ENCODE peak calls at places on chromosome 3, in four cellular contexts. One of them, this sample, is unnamed.
A peak's percentile ranks its signal among the peaks of the same experiment; 100 is the strongest.

GRCh38 chr3:45647148-45647619 is 42.0 kb upstream of the SACM1L start:
- DNase-seq in endothelial cell of umbilical vein: peak; percentile 92
- DNase-seq in tibial nerve: peak; percentile 45
- DNase-seq in kidney: no peak
- DNase-seq in this sample: no peak

GRCh38 chr3:66152336-66152735 is 68.5 kb upstream of the SLC25A26 start:
- DNase-seq in endothelial cell of umbilical vein: no peak
- DNase-seq in tibial nerve: no peak
- DNase-seq in kidney: no peak
- DNase-seq in this sample: no peak

GRCh38 chr3:160665784-160666526 is 11.0 kb upstream of the ARL14 start:
- DNase-seq in endothelial cell of umbilical vein: peak; percentile 21
- DNase-seq in tibial nerve: no peak
- DNase-seq in kidney: no peak
- DNase-seq in this sample: no peak

GRCh38 chr3:40752492-40752891 is 227.7 kb downstream of the ZNF621 start:
- DNase-seq in endothelial cell of umbilical vein: no peak
- DNase-seq in tibial nerve: no peak
- DNase-seq in kidney: no peak
- DNase-seq in this sample: no peak

GRCh38 chr3:157122116-157122515 is 37.8 kb downstream of the CCNL1 start:
- DNase-seq in endothelial cell of umbilical vein: peak; percentile 43
- DNase-seq in tibial nerve: no peak
- DNase-seq in kidney: no peak
- DNase-seq in this sample: no peak

GRCh38 chr3:105647047-105647446 is 221.8 kb downstream of the CBLB start:
- DNase-seq in endothelial cell of umbilical vein: peak; percentile 48
- DNase-seq in tibial nerve: no peak
- DNase-seq in kidney: no peak
- DNase-seq in this sample: no peak

GRCh38 chr3:11335056-11335608 is 62.9 kb downstream of the ATG7 start:
- DNase-seq in endothelial cell of umbilical vein: peak; percentile 81
- DNase-seq in tibial nerve: peak; percentile 77
- DNase-seq in kidney: no peak
- DNase-seq in this sample: peak; percentile 56

GRCh38 chr3:39434574-39434973 is 28.1 kb downstream of the RPSA start:
- DNase-seq in endothelial cell of umbilical vein: no peak
- DNase-seq in tibial nerve: no peak
- DNase-seq in kidney: no peak
- DNase-seq in this sample: no peak

GRCh38 chr3:19765954-19766353 is 168.1 kb downstream of the EFHB start:
- DNase-seq in endothelial cell of umbilical vein: no peak
- DNase-seq in tibial nerve: no peak
- DNase-seq in kidney: no peak
- DNase-seq in this sample: no peak

GRCh38 chr3:30443756-30444673 is 162.4 kb upstream of the TGFBR2 start:
- DNase-seq in endothelial cell of umbilical vein: peak; percentile 31
- DNase-seq in tibial nerve: no peak
- DNase-seq in kidney: no peak
- DNase-seq in this sample: no peak

GRCh38 chr3:46607603-46608028 is 4.7 kb upstream of the FAM240A start:
- DNase-seq in endothelial cell of umbilical vein: no peak
- DNase-seq in tibial nerve: peak; percentile 23
- DNase-seq in kidney: no peak
- DNase-seq in this sample: no peak

GRCh38 chr3:16178628-16178988 is 4.1 kb downstream of the GALNT15 start:
- DNase-seq in endothelial cell of umbilical vein: no peak
- DNase-seq in tibial nerve: no peak
- DNase-seq in kidney: no peak
- DNase-seq in this sample: no peak
- H3K27ac ChIP-seq in endothelial cell of umbilical vein: no peak overlapping the region
- H3K27ac ChIP-seq in tibial nerve: no peak overlapping the region
- H3K27ac ChIP-seq in kidney: no peak overlapping the region
- H3K27ac ChIP-seq in this sample: no peak overlapping the region

DNA sequence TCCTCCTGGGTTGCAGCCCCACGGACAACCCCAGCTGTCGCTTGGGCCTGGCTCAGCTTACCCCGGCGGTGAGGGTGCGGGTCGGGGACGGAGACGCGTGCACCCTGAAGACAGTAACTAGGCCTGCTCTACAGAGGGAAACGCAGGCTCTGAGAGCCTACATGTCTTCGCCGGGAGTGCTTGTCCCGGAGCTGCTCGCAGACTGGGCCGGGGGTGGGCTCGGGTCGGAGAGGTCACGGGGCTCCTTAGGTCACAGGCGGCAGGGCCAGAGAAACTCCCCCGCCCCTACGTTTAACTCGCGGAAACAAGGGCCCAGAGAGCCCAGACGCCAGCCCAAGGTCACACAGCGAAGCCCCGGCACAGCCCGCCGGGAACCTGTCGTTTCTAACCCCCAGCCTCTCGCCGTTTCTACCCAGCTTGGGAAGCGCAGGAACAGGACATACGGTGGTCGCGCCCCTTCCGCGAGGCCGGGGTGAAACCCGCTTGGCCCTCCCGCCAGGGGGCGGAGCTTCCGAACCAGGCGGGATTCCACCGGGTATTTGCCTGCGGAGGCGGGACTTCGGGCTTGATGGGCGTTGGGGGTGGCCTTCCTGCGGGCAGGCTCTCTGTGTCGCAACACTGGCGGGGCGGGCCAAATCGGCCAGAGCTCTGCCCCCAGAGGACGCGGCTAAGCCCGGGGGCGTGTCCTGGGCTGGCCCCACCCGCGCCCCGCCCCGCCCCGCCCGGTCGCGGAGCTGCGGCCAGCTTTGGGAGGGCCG is at the start of gene HDAC11:
- DNase-seq in endothelial cell of umbilical vein: peak; percentile 97
- DNase-seq in tibial nerve: peak; percentile 96
- DNase-seq in kidney: peak; percentile 100
- DNase-seq in this sample: peak; percentile 93
- H3K27ac ChIP-seq in endothelial cell of umbilical vein: peak within 1 kb of the TSS; percentile 76
- H3K27ac ChIP-seq in tibial nerve: peak within 1 kb of the TSS; percentile 93
- H3K27ac ChIP-seq in kidney: peak within 1 kb of the TSS; percentile 89
- H3K27ac ChIP-seq in this sample: peak within 1 kb of the TSS; percentile 98

GRCh38 chr3:5275529-5275928 is 88.0 kb downstream of the EDEM1 start:
- DNase-seq in endothelial cell of umbilical vein: no peak
- DNase-seq in tibial nerve: no peak
- DNase-seq in kidney: no peak
- DNase-seq in this sample: no peak

GRCh38 chr3:5278666-5279065 is 91.2 kb downstream of the EDEM1 start:
- DNase-seq in endothelial cell of umbilical vein: no peak
- DNase-seq in tibial nerve: no peak
- DNase-seq in kidney: no peak
- DNase-seq in this sample: no peak

GRCh38 chr3:5274116-5274515 is 86.6 kb downstream of the EDEM1 start:
- DNase-seq in endothelial cell of umbilical vein: no peak
- DNase-seq in tibial nerve: no peak
- DNase-seq in kidney: no peak
- DNase-seq in this sample: no peak

GRCh38 chr3:5276953-5277352 is 89.4 kb downstream of the EDEM1 start:
- DNase-seq in endothelial cell of umbilical vein: no peak
- DNase-seq in tibial nerve: no peak
- DNase-seq in kidney: no peak
- DNase-seq in this sample: no peak

DNA sequence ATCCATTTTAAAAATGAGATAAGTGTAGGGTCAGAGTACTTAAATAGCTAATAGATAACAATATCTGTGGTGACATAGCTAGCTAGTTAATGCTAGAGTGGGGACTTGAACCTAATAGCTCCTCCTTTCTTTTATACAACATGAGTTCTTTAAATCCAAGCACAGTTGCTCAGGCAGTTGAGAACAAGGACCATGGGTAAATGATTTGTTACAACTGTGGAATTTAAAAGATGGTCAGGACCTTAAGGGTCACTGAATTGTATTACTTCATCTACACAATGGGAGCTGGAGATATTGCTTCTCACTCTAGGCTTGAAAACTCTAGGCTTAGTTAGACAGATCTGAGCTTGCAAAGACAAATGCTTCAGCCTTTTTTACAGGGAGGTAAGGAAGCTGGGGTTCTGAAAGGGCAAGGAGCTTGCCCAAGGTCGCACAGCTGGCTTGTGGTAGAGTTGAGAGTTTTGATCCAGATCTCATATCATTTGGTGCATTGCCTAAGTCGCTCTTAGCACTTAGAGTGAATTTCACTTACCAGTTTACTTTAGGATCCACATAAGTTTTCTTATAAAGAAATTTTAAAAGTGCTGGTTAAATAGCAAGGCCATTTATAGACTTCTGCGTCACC is 90.2 kb downstream of the EDEM1 start:
- DNase-seq in endothelial cell of umbilical vein: no peak
- DNase-seq in tibial nerve: no peak
- DNase-seq in kidney: no peak
- DNase-seq in this sample: no peak
- H3K27ac ChIP-seq in endothelial cell of umbilical vein: no peak overlapping the region
- H3K27ac ChIP-seq in tibial nerve: no peak overlapping the region
- H3K27ac ChIP-seq in kidney: no peak overlapping the region
- H3K27ac ChIP-seq in this sample: no peak overlapping the region

DNA sequence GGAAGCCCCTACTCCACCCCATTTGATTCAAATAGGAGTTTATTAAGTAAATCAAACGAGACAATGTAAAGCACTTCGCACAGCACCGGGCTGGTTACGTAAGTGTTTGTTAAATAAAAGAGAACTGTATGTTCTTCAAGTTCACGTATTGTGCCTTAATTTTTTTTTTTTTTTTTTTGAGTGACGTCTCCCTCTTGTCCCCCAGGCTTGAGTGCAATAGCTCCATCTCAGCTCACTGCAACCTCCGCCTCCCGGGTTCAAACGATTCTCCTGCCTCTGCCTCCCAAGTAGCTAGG is 1.3 kb upstream of the WWTR1 start:
- DNase-seq in endothelial cell of umbilical vein: no peak
- DNase-seq in tibial nerve: peak; percentile 17
- DNase-seq in kidney: no peak
- DNase-seq in this sample: no peak
- H3K27ac ChIP-seq in endothelial cell of umbilical vein: peak overlapping the region; percentile 85
- H3K27ac ChIP-seq in tibial nerve: peak overlapping the region; percentile 91
- H3K27ac ChIP-seq in kidney: peak overlapping the region; percentile 97
- H3K27ac ChIP-seq in this sample: no peak overlapping the region

GRCh38 chr3:107524214-107525100 is 1.7 kb downstream of the BBX start:
- DNase-seq in endothelial cell of umbilical vein: peak; percentile 59
- DNase-seq in tibial nerve: peak; percentile 56
- DNase-seq in kidney: peak; percentile 86
- DNase-seq in this sample: peak; percentile 37
- H3K27ac ChIP-seq in endothelial cell of umbilical vein: peak overlapping the region; percentile 49
- H3K27ac ChIP-seq in tibial nerve: peak overlapping the region; percentile 95
- H3K27ac ChIP-seq in kidney: peak overlapping the region; percentile 95
- H3K27ac ChIP-seq in this sample: peak overlapping the region; percentile 91

DNA sequence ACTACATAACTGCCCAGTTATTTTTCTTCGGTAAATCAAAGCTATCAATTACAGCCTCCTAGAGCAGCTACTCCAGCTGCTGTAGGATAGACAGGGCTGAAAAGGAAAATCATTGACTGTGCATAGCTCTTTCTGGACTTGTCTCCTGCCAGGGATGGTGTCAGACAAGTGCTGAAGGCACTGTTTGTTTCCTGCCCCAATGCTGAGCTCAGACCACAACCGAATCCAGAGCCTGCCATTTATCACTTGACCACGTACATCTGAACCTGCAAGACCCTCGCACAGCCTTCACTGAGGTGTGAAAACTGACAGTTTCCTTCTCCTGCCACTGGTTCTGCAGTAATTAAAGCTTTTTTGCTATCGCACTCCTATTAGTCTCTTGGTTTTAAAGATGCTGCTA is 79.3 kb upstream of the KCNMB2 start:
- DNase-seq in endothelial cell of umbilical vein: no peak
- DNase-seq in tibial nerve: no peak
- DNase-seq in kidney: no peak
- DNase-seq in this sample: no peak
- H3K27ac ChIP-seq in endothelial cell of umbilical vein: no peak overlapping the region
- H3K27ac ChIP-seq in tibial nerve: no peak overlapping the region
- H3K27ac ChIP-seq in kidney: no peak overlapping the region
- H3K27ac ChIP-seq in this sample: no peak overlapping the region